ENCODE peak calls at places on chromosomes 2 and 18, in four cellular contexts. L is adrenal gland, P is ovary, M is pancreas. E is an unnamed sample.

GRCh38 chr2:65501074-65501473 is 68.7 kb upstream of the SPRED2 start:
- DNase-seq in L (no peak), P (no peak), M (no peak), E (no peak)

GRCh38 chr2:192007819-192008218 is 160.9 kb upstream of the CAVIN2 start:
- DNase-seq in L (no peak), P (no peak), M (no peak), E (no peak)

GRCh38 chr2:158967731-158968395 is 577 bp upstream of the TANC1 start:
- DNase-seq in L (peak; percentile 55), P (peak; percentile 69), M (peak; percentile 66), E (no peak)

GRCh38 chr2:85445316-85446295 is 27.1 kb downstream of the SH2D6 start:
- DNase-seq in L (peak; percentile 83), P (peak; percentile 80), M (peak; percentile 96), E (no peak)

GRCh38 chr2:20421988-20422678 is 24.7 kb upstream of the RHOB start:
- DNase-seq in L (peak; percentile 98), P (peak; percentile 93), M (peak; percentile 97), E (no peak)

GRCh38 chr2:62844311-62845090 is 139.0 kb downstream of the EHBP1 start:
- DNase-seq in L (no peak), P (no peak), M (no peak), E (no peak)

GRCh38 chr2:230914886-230915285 is 10.2 kb downstream of the GPR55 start:
- DNase-seq in L (no peak), P (no peak), M (no peak), E (no peak)

GRCh38 chr2:195672674-195673073 is 15.6 kb downstream of the SLC39A10 start:
- DNase-seq in L (no peak), P (no peak), M (no peak), E (no peak)

GRCh38 chr2:241017228-241017940 is 19.0 kb downstream of the SNED1 start:
- DNase-seq in L (no peak), P (peak; percentile 16), M (no peak), E (no peak)

GRCh38 chr2:215604631-215605030 is 168.8 kb upstream of the FN1 start:
- DNase-seq in L (no peak), P (no peak), M (no peak), E (no peak)

GRCh38 chr2:66432801-66433694 is 1.9 kb upstream of the MEIS1 start:
- DNase-seq in L (peak; percentile 96), P (peak; percentile 91), M (peak; percentile 94), E (peak; percentile 25)

GRCh38 chr2:160869411-160869810 is 290.8 kb upstream of the TANK start:
- DNase-seq in L (no peak), P (no peak), M (no peak), E (no peak)

GRCh38 chr2:172931256-172931894 is 144.3 kb upstream of the MAP3K20 start:
- DNase-seq in L (peak; percentile 50), P (no peak), M (no peak), E (no peak)

GRCh38 chr2:20676353-20677215 is 9.6 kb downstream of the GDF7 start:
- DNase-seq in L (no peak), P (no peak), M (no peak), E (no peak)

DNA sequence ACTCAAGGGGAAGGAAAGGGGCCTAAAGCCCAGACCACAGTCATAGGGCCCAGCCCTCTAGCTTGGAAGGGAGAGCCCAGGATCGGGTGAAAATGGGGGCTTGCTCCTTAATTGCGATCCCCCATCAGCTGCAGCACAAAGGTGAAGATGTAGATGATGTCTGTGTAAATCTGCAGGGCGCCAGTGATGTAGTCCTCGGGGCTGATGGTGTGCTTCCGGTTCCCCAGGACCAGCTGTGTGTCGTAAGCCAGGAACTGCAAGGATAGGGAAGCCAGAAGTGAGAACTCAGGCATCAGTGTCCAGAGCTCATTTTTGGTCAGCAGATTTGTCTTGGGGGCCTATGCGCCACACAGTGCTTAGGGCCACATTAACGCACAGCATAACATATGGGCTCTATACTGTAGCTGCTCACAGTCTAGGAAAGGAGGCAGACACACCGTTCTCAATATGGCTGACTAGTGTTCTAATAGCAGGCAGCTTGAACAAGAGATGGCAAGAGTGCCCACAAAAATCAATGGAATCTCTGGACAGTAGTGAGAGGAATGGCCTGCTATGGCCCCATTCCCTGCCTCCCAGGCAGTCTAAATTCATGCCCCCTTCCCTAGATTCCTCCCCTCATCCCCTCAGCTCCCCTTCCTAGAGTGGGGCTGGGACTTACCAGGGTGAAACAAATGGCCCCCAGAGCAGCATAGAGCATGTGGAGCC is 5.2 kb downstream of the PNKD start:
- DNase-seq in L (no peak), P (no peak), M (no peak), E (no peak)
- H3K4me1 ChIP-seq in L (peaks cover 22% of the 10 kb centered on the region), P (peaks cover 6% of the 10 kb centered on the region), M (peaks cover 19% of the 10 kb centered on the region), E (peaks cover 25% of the 10 kb centered on the region)

DNA sequence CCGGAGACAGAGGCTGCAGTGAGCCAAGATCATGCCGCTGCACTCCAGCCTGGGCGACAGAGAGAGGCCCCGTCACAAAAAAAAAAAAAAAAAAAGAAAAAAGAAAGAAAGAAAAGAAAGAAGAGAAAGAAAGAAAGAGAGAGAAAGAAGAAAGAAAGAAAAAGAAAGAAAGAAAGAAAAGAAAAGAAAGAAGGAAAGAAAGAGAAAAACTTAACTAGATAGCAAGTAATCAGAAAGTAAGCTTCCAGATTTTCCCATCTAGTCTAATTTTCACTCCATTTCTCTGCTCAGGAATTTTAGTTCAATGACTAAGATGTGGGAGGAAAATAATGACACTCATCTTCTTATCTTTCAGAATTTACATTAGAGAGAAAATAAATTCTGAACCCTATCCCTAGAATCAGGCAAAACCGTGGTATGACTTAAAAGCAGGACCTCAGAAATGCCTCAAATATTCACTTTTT is 2.4 kb downstream of the GFPT1 start:
- DNase-seq in L (no peak), P (no peak), M (no peak), E (no peak)
- H3K4me1 ChIP-seq in L (peaks cover 30% of the 10 kb centered on the region), P (peaks cover 6% of the 10 kb centered on the region), M (peaks cover 2% of the 10 kb centered on the region), E (peaks cover 17% of the 10 kb centered on the region)

DNA sequence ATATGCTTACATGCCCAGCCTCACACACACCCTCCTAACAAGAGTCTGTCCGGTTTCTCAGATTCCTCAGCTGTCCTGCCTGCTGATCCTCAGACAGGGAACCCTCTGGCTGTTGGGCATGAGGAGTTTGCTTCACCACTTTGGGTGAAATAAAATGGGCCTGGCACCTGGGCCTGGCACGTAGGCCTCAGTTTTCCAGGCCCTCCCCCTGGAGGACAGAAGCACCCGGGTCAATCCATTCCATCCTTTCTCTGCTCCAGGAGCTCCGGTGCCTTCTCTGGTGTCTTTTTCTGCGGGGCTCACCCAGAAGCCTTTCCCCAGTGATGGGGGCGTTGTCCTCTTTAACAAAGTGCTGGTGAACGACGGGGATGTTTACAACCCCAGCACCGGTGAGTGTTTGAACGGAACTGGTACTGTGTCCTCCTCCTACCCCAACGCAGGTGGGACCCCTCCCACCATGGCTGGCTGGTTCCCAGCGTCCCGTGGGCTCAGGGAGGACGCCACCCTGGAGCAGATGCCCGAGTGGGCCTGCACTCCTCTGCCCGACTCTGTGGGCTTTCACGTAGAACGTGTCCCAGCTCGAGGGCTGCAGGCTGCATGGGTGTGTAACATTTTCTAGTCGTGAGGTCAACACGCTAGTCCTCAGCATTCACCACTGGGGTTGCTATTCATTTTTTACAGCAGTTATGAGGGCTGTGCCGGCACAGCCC is 62.8 kb downstream of the EMILIN2 start:
- DNase-seq in L (no peak), P (no peak), M (peak; percentile 62), E (no peak)
- H3K4me1 ChIP-seq in L (peaks cover 6% of the 10 kb centered on the region), P (peaks cover 15% of the 10 kb centered on the region), M (no peaks in the 10 kb centered on the region), E (peaks cover 7% of the 10 kb centered on the region)

GRCh38 chr2:105328281-105329196 is 996 bp downstream of the TGFBRAP1 start:
- DNase-seq in L (peak; percentile 44), P (peak; percentile 45), M (no peak), E (no peak)

GRCh38 chr2:105329561-105330495 is at the start of gene TGFBRAP1:
- DNase-seq in L (peak; percentile 56), P (peak; percentile 69), M (peak; percentile 73), E (peak; percentile 57)

GRCh38 chr2:105325389-105325963 is 4.1 kb downstream of the TGFBRAP1 start:
- DNase-seq in L (no peak), P (no peak), M (no peak), E (no peak)

GRCh38 chr2:105329197-105329554 is 359 bp downstream of the TGFBRAP1 start:
- DNase-seq in L (no peak), P (peak; percentile 53), M (peak; percentile 54), E (peak; percentile 16)

DNA sequence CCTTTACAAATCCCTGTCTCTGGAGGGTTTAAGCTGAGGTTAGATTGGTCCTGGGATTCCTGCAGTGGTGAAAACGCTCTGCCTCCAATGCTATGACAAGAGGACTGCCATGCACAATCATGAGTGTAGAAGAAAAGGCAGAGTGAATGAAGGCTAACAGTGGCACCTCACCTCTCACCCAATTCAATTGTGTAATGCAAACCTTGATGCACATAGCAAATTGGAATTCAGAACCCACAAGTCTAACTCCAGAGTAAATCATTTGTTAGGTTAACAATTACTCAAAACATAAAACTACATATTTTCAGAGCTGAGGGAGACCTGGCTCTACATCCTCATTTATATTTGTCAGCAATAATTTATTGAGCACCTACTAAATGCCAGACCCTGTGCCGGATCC is 1.8 kb downstream of the TGFBRAP1 start:
- DNase-seq in L (no peak), P (no peak), M (no peak), E (no peak)
- H3K4me1 ChIP-seq in L (peaks cover 30% of the 10 kb centered on the region), P (peaks cover 4% of the 10 kb centered on the region), M (no peaks in the 10 kb centered on the region), E (peaks cover 35% of the 10 kb centered on the region)

DNA sequence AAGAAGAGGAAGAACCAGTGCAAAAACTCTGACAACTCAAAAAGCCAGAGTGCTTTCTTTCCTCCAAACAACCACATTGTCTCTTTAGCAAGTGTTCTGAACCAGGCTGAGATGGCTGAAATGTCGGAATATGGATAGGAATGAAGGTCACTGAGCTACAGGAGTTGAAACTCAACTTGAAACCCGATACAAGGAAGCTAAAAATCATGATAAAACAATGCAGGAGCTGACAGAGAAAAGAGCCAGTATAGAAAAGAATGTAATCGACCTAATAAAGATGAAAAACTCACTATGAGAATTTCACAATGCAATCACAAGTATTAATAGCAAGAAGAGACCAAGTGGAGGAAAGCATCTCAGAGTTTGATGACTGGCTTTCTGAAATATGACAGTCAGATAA is 15.0 kb upstream of the EIF2AK3 start:
- DNase-seq in L (no peak), P (no peak), M (no peak), E (no peak)
- H3K4me1 ChIP-seq in L (no peaks in the 10 kb centered on the region), P (no peaks in the 10 kb centered on the region), M (no peaks in the 10 kb centered on the region), E (peaks cover 10% of the 10 kb centered on the region)